ENCODE peak calls at places on chromosomes 7 and 10, in ten cellular contexts. S is HepG2, N is GM12891, P is uterus, V is heart left ventricle, B is A549, D is body of pancreas, X is prostate gland, Q is NB4, E is H54. U is an unnamed sample.

GRCh38 chr10:120607016-120607709 is 150.1 kb downstream of the PLPP4 start:
- DNase-seq in S (no peak), N (no peak), P (no peak), V (no peak), B (no peak), D (no peak), X (no peak), Q (no peak), E (no peak), U (no peak)

GRCh38 chr10:129922598-129923123 is 41.4 kb downstream of the EBF3 start:
- DNase-seq in S (no peak), N (no peak), P (no peak), V (no peak), B (no peak), D (peak; percentile 5), X (no peak), Q (no peak), E (no peak), U (no peak)

GRCh38 chr7:96708872-96709271 is 774 bp downstream of the SEM1 start:
- DNase-seq in S (no peak), N (no peak), P (no peak), V (no peak), B (no peak), D (no peak), X (no peak), Q (no peak), E (no peak), U (no peak)

GRCh38 chr10:51699145-51699474 is 285 bp downstream of the CSTF2T start:
- DNase-seq in S (no peak), N (no peak), P (no peak), V (no peak), B (no peak), D (no peak), X (no peak), Q (no peak), E (no peak), U (no peak)

GRCh38 chr7:26925768-26926167 is 61.4 kb upstream of the SKAP2 start:
- DNase-seq in S (no peak), N (no peak), P (no peak), V (no peak), B (no peak), D (no peak), X (no peak), Q (no peak), E (no peak), U (no peak)

GRCh38 chr7:42502022-42502421 is 265.0 kb upstream of the GLI3 start:
- DNase-seq in S (no peak), N (no peak), P (no peak), V (no peak), B (no peak), D (no peak), X (no peak), Q (no peak), E (peak; percentile 15), U (no peak)

GRCh38 chr7:41573881-41574280 is 129.0 kb downstream of the INHBA start:
- DNase-seq in S (no peak), N (no peak), P (no peak), V (no peak), B (no peak), D (no peak), X (no peak), Q (no peak), E (no peak), U (no peak)

GRCh38 chr7:129363-130221 is 62.8 kb upstream of the FAM20C start:
- DNase-seq in S (no peak), N (no peak), P (no peak), V (no peak), B (no peak), D (no peak), X (peak; percentile 44), Q (peak; percentile 85), E (no peak), U (peak; percentile 92)

DNA sequence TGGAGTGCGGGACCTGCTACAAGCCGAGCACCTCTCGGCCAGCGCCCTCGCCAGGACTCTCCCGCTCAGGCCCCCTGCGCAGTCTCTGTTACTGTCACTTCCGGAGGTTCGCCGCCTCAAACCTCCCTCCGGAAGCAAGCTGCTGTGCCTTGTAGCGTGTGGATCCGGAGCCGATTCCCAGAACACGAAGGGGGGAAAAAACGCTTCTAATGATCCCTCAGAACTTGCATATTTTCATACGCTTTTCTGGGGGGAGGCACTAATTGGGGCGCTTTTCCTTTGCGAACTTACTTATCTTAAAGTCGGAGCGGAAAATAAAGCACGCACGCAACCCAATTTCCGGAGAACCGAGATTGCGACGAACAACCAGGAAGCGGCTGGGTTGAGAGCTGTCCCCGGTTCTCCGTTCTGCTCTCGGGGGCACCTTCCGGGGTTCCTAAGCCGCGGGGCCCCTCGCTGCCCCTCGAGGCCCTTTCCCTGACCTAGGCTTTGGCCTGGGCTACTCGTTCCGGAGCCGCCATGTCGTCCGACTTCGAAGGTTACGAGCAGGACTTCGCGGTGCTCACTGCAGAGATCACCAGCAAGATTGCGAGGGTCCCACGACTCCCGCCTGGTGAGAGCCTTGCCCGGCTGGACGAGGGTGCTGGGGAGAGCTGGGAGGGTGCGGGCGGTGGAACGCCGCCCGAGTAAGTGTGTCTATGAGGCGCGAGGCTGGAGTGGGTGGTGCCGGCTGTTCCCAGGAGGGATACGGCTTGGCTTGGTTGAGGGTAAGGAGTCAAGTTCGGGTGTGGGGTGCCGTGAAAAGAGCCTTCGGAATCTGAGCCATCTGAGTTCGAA is at the start of the genes VTI1A and ZDHHC6:
- DNase-seq in S (peak; percentile 81), N (peak; percentile 60), P (peak; percentile 82), V (peak; percentile 89), B (peak; percentile 68), D (peak; percentile 79), X (peak; percentile 71), Q (peak; percentile 92), E (peak; percentile 60), U (peak; percentile 88)
- TF ChIP-seq POLR2A in S (peak; percentile 81), N (peak; percentile 91), P (peak; percentile 39), V (no peak), B (peak; percentile 93), D (peak; percentile 91), X (no peak), Q (peak; percentile 91), E (peak; percentile 94), U (no peak)

GRCh38 chr10:49184642-49185111 is 3.5 kb downstream of the TMEM273 start:
- DNase-seq in S (no peak), N (no peak), P (no peak), V (no peak), B (no peak), D (no peak), X (no peak), Q (peak; percentile 50), E (no peak), U (no peak)
- TF ChIP-seq POLR2A in S (no peak), N (no peak), P (no peak), V (no peak), B (no peak), D (no peak), X (no peak), Q (no peak), E (no peak), U (no peak)

GRCh38 chr10:21535494-21535818 is 1.4 kb downstream of the MLLT10 start:
- DNase-seq in S (no peak), N (no peak), P (no peak), V (no peak), B (no peak), D (no peak), X (no peak), Q (no peak), E (no peak), U (no peak)

GRCh38 chr10:21532694-21533576 is 1.1 kb upstream of the MLLT10 start:
- DNase-seq in S (no peak), N (no peak), P (no peak), V (no peak), B (no peak), D (no peak), X (no peak), Q (no peak), E (no peak), U (no peak)

GRCh38 chr10:21533577-21534475 is at the start of gene MLLT10:
- DNase-seq in S (peak; percentile 94), N (peak; percentile 89), P (peak; percentile 95), V (peak; percentile 97), B (peak; percentile 73), D (peak; percentile 94), X (peak; percentile 93), Q (peak; percentile 95), E (peak; percentile 88), U (peak; percentile 96)

GRCh38 chr10:21536874-21537273 is 2.8 kb downstream of the MLLT10 start:
- DNase-seq in S (no peak), N (no peak), P (no peak), V (no peak), B (no peak), D (no peak), X (no peak), Q (no peak), E (no peak), U (no peak)

DNA sequence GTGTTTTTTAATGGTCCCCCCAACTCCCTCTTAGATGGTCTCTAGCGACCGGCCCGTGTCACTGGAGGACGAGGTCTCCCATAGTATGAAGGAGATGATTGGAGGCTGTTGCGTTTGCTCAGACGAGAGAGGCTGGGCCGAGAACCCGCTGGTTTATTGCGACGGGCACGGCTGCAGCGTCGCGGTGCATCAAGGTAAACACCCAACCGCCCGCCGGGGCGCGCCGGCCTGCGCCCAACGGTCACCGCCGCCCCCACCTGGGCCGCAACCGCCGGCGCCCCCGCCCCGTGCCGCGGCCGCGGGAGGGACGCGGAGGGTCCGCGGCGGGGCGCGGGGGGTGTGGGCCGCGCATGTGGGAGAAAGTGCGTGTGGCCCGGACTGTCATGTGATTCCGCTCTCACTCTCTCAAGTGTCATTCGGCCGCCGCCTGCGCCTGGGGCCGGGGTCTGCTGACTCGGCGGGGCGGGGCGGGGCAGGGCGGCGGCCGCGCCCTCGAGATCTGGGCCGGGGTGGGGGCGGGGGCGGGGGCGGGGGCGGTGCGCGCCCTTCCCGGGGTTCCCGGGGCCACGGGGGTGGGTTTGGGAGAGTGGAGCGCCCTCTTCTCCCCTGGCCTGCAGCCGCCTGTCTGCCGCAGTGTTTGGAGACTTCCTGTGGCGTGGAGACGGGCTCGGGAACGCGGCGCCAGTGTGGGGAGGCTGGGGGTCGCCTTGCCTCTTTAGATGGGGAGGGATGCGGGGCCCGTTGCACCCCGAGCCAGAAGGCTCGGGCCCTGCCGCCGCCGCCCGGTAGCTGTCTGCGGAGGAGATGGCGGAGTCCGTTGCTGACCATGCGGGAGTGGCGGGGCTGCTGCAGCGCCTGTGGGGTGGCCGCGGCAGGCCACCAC is 820 bp downstream of the MLLT10 start:
- DNase-seq in S (peak; percentile 60), N (peak; percentile 45), P (peak; percentile 57), V (peak; percentile 62), B (peak; percentile 31), D (peak; percentile 54), X (peak; percentile 54), Q (peak; percentile 68), E (no peak), U (peak; percentile 79)
- TF ChIP-seq POLR2A in S (peak; percentile 63), N (no peak), P (no peak), V (no peak), B (no peak), D (no peak), X (no peak), Q (no peak), E (peak; percentile 1), U (no peak)

GRCh38 chr7:150325901-150326300 is 2.6 kb upstream of the ACTR3C start:
- DNase-seq in S (no peak), N (no peak), P (no peak), V (no peak), B (no peak), D (no peak), X (no peak), Q (no peak), E (no peak), U (no peak)

GRCh38 chr7:150322833-150323681 is at the start of the genes ACTR3C and LRRC61:
- DNase-seq in S (peak; percentile 74), N (peak; percentile 67), P (peak; percentile 48), V (peak; percentile 60), B (no peak), D (peak; percentile 82), X (peak; percentile 55), Q (peak; percentile 57), E (no peak), U (peak; percentile 80)

GRCh38 chr7:150323682-150324365 is 479 bp upstream of the ACTR3C start:
- DNase-seq in S (no peak), N (no peak), P (no peak), V (no peak), B (no peak), D (no peak), X (no peak), Q (no peak), E (no peak), U (no peak)

GRCh38 chr7:150325110-150325611 is 1.8 kb upstream of the ACTR3C start:
- DNase-seq in S (no peak), N (no peak), P (peak; percentile 51), V (no peak), B (no peak), D (no peak), X (no peak), Q (peak; percentile 47), E (no peak), U (no peak)

GRCh38 chr7:150324366-150324961 is 1.1 kb upstream of the ACTR3C start:
- DNase-seq in S (peak; percentile 27), N (no peak), P (no peak), V (no peak), B (no peak), D (peak; percentile 53), X (no peak), Q (peak; percentile 21), E (no peak), U (no peak)
- TF ChIP-seq POLR2A in S (no peak), N (no peak), P (no peak), V (no peak), B (no peak), D (peak; percentile 4), X (no peak), Q (no peak), E (no peak), U (no peak)